ENCODE peak calls at places on chromosomes 7 and 10, in seven cellular contexts. One of them, this sample, is unnamed.

GRCh38 chr7:24827589-24827988 is 70.3 kb upstream of the GSDME start:
- DNase-seq in mesendoderm: no peak
- DNase-seq in H1: no peak
- DNase-seq in neuronal stem cell: no peak
- DNase-seq in IMR-90: peak
- DNase-seq in trophoblast cell: peak
- DNase-seq in H9: no peak
- DNase-seq in this sample: peak

GRCh38 chr10:986881-987634 is 1.2 kb upstream of the GTPBP4 start:
- DNase-seq in IMR-90: peak
- DNase-seq in H1: no peak
- DNase-seq in H9: no peak
- DNase-seq in trophoblast cell: peak
- DNase-seq in neuronal stem cell: no peak
- DNase-seq in mesendoderm: peak
- DNase-seq in this sample: peak

GRCh38 chr7:137032436-137032835 is 164.0 kb downstream of the CHRM2 start:
- DNase-seq in neuronal stem cell: no peak
- DNase-seq in mesendoderm: no peak
- DNase-seq in IMR-90: peak
- DNase-seq in trophoblast cell: no peak
- DNase-seq in H1: no peak
- DNase-seq in H9: no peak
- DNase-seq in this sample: no peak

GRCh38 chr10:126558881-126559280 is 111.6 kb downstream of the C10orf90 start:
- DNase-seq in trophoblast cell: no peak
- DNase-seq in neuronal stem cell: no peak
- DNase-seq in IMR-90: no peak
- DNase-seq in H1: no peak
- DNase-seq in mesendoderm: no peak
- DNase-seq in H9: no peak
- DNase-seq in this sample: no peak

GRCh38 chr7:137718360-137718759 is 128.4 kb downstream of the DGKI start:
- DNase-seq in IMR-90: no peak
- DNase-seq in neuronal stem cell: no peak
- DNase-seq in mesendoderm: peak
- DNase-seq in trophoblast cell: no peak
- DNase-seq in H9: no peak
- DNase-seq in H1: no peak
- DNase-seq in this sample: no peak

GRCh38 chr10:131832056-131832685 is 68.6 kb upstream of the PPP2R2D start:
- DNase-seq in IMR-90: no peak
- DNase-seq in trophoblast cell: no peak
- DNase-seq in H9: no peak
- DNase-seq in H1: no peak
- DNase-seq in neuronal stem cell: no peak
- DNase-seq in mesendoderm: no peak
- DNase-seq in this sample: no peak

GRCh38 chr7:131076032-131076431 is 251.6 kb upstream of the MKLN1 start:
- DNase-seq in H9: no peak
- DNase-seq in IMR-90: peak
- DNase-seq in neuronal stem cell: no peak
- DNase-seq in H1: no peak
- DNase-seq in mesendoderm: no peak
- DNase-seq in trophoblast cell: no peak
- DNase-seq in this sample: no peak

GRCh38 chr7:83985766-83986165 is 208.8 kb downstream of the SEMA3A start:
- DNase-seq in H9: no peak
- DNase-seq in IMR-90: peak
- DNase-seq in mesendoderm: no peak
- DNase-seq in trophoblast cell: no peak
- DNase-seq in H1: no peak
- DNase-seq in neuronal stem cell: no peak
- DNase-seq in this sample: peak

GRCh38 chr10:123848564-123849457 is 42.8 kb downstream of the CPXM2 start:
- DNase-seq in mesendoderm: no peak
- DNase-seq in trophoblast cell: no peak
- DNase-seq in H1: no peak
- DNase-seq in neuronal stem cell: no peak
- DNase-seq in H9: no peak
- DNase-seq in IMR-90: no peak
- DNase-seq in this sample: no peak

GRCh38 chr7:151191544-151191943 is 4.5 kb upstream of the ASB10 start:
- DNase-seq in IMR-90: no peak
- DNase-seq in H1: no peak
- DNase-seq in neuronal stem cell: no peak
- DNase-seq in mesendoderm: no peak
- DNase-seq in H9: no peak
- DNase-seq in trophoblast cell: peak
- DNase-seq in this sample: no peak

GRCh38 chr10:112649492-112650152 is 202.6 kb downstream of the VTI1A start:
- DNase-seq in trophoblast cell: peak
- DNase-seq in mesendoderm: peak
- DNase-seq in H1: no peak
- DNase-seq in H9: no peak
- DNase-seq in IMR-90: peak
- DNase-seq in neuronal stem cell: no peak
- DNase-seq in this sample: no peak

GRCh38 chr7:79176859-79177477 is 276.5 kb downstream of the MAGI2 start:
- DNase-seq in neuronal stem cell: peak
- DNase-seq in H1: no peak
- DNase-seq in H9: no peak
- DNase-seq in trophoblast cell: peak
- DNase-seq in mesendoderm: peak
- DNase-seq in IMR-90: peak
- DNase-seq in this sample: peak

GRCh38 chr10:35563266-35563891 is 41.8 kb upstream of the GJD4 start:
- DNase-seq in H9: peak
- DNase-seq in IMR-90: peak
- DNase-seq in trophoblast cell: peak
- DNase-seq in neuronal stem cell: peak
- DNase-seq in H1: peak
- DNase-seq in mesendoderm: peak
- DNase-seq in this sample: peak

GRCh38 chr10:68561804-68562649 is 1.9 kb downstream of the TET1 start:
- DNase-seq in mesendoderm: peak
- DNase-seq in IMR-90: no peak
- DNase-seq in H1: no peak
- DNase-seq in H9: peak
- DNase-seq in neuronal stem cell: peak
- DNase-seq in trophoblast cell: peak
- DNase-seq in this sample: peak

GRCh38 chr7:146172112-146172511 is 55.5 kb downstream of the CNTNAP2 start:
- DNase-seq in H9: no peak
- DNase-seq in mesendoderm: peak
- DNase-seq in IMR-90: no peak
- DNase-seq in trophoblast cell: no peak
- DNase-seq in H1: no peak
- DNase-seq in neuronal stem cell: no peak
- DNase-seq in this sample: no peak

GRCh38 chr10:30788307-30788706 is 158.8 kb upstream of the LYZL2 start:
- DNase-seq in mesendoderm: no peak
- DNase-seq in H9: no peak
- DNase-seq in IMR-90: peak
- DNase-seq in H1: no peak
- DNase-seq in trophoblast cell: no peak
- DNase-seq in neuronal stem cell: no peak
- DNase-seq in this sample: peak

GRCh38 chr10:29858352-29859267 is 200.8 kb downstream of the JCAD start:
- DNase-seq in IMR-90: peak
- DNase-seq in H9: peak
- DNase-seq in H1: peak
- DNase-seq in mesendoderm: peak
- DNase-seq in neuronal stem cell: peak
- DNase-seq in trophoblast cell: peak
- DNase-seq in this sample: peak

DNA sequence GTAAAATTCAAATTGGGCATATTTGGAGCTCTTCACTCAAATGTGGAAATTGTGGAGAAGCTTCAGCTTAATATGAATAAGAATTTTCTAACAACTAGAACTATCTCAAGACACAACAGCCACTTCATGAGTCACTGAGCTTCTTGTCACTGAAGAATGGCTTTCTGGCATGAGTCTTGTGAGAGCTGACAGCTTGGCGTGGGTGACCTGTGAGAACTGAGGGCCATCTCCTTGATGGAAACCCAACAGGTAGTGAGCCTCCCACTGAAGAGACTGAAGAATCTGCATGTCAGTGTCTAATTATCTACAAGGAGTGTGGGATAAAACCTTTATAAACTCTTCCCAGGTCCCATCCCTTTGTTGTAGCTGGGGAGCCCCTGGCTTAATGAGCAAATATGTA is 66.0 kb downstream of the CLEC2L start:
- DNase-seq in mesendoderm: no peak
- DNase-seq in H1: no peak
- DNase-seq in trophoblast cell: no peak
- DNase-seq in neuronal stem cell: no peak
- DNase-seq in IMR-90: peak
- DNase-seq in H9: no peak
- DNase-seq in this sample: peak
- H3K4ac ChIP-seq in mesendoderm: no peak
- H3K4ac ChIP-seq in H1: no peak
- H3K4ac ChIP-seq in trophoblast cell: no peak
- H3K4ac ChIP-seq in neuronal stem cell: no peak
- H3K4ac ChIP-seq in IMR-90: no peak
- H3K4ac ChIP-seq in H9: no peak
- H3K4ac ChIP-seq in this sample: no peak

DNA sequence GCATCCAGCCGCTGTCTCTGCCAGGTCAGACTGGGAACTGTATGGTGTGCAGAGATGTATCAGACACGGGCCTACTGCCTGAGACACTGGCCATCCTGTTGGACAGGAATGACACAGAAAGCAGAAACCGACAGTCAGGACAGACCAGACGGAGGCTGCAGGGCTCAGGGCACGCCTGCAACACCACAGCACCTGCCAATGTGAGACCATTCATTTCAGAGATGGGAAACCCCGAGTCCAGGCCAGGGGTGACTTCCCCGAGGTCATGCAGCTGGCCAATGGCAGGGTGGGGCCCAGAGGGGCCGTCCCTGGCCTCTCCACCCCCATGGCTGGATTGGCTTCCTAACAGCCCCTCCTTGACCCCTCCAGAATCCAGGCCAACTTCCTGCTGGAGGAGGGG is 34.7 kb downstream of the GRID1 start:
- DNase-seq in H9: no peak
- DNase-seq in trophoblast cell: no peak
- DNase-seq in H1: no peak
- DNase-seq in IMR-90: no peak
- DNase-seq in mesendoderm: no peak
- DNase-seq in neuronal stem cell: no peak
- DNase-seq in this sample: no peak
- H3K4ac ChIP-seq in H9: no peak
- H3K4ac ChIP-seq in trophoblast cell: no peak
- H3K4ac ChIP-seq in H1: no peak
- H3K4ac ChIP-seq in IMR-90: no peak
- H3K4ac ChIP-seq in mesendoderm: no peak
- H3K4ac ChIP-seq in neuronal stem cell: no peak
- H3K4ac ChIP-seq in this sample: no peak

DNA sequence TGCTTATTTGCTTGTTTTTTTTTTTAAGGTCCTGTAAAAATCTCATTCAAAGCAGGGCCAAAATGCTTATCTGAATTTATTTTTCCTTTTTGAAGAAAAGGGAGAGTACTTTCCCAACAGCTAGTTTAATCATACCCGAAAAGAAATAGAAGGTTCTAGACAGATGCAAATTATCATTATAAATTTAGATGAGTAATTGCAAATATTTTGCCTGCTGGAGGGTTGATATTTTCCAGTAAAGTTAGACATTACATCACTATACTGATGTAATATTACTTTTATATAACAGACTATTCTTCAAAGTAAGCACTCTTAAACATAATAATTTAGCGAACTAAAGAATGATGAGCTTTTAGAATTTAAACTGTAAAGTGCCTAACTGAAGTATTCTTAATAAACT is 14.1 kb upstream of the CFAP69 start:
- DNase-seq in neuronal stem cell: no peak
- DNase-seq in H9: no peak
- DNase-seq in IMR-90: no peak
- DNase-seq in H1: no peak
- DNase-seq in trophoblast cell: no peak
- DNase-seq in mesendoderm: no peak
- DNase-seq in this sample: no peak
- H3K4ac ChIP-seq in neuronal stem cell: no peak
- H3K4ac ChIP-seq in H9: no peak
- H3K4ac ChIP-seq in IMR-90: no peak
- H3K4ac ChIP-seq in H1: no peak
- H3K4ac ChIP-seq in trophoblast cell: no peak
- H3K4ac ChIP-seq in mesendoderm: no peak
- H3K4ac ChIP-seq in this sample: no peak

GRCh38 chr7:55265836-55266235 is 99.3 kb upstream of the LANCL2 start:
- DNase-seq in mesendoderm: no peak
- DNase-seq in H1: no peak
- DNase-seq in IMR-90: no peak
- DNase-seq in trophoblast cell: no peak
- DNase-seq in neuronal stem cell: no peak
- DNase-seq in H9: no peak
- DNase-seq in this sample: no peak

GRCh38 chr7:55260671-55261385 is 104.3 kb upstream of the LANCL2 start:
- DNase-seq in H9: no peak
- DNase-seq in IMR-90: no peak
- DNase-seq in neuronal stem cell: no peak
- DNase-seq in H1: no peak
- DNase-seq in trophoblast cell: no peak
- DNase-seq in mesendoderm: no peak
- DNase-seq in this sample: no peak

GRCh38 chr7:55261386-55261770 is 103.8 kb upstream of the LANCL2 start:
- DNase-seq in mesendoderm: no peak
- DNase-seq in H9: peak
- DNase-seq in IMR-90: no peak
- DNase-seq in trophoblast cell: no peak
- DNase-seq in neuronal stem cell: no peak
- DNase-seq in H1: no peak
- DNase-seq in this sample: no peak

GRCh38 chr7:55271069-55271468 is 94.1 kb upstream of the LANCL2 start:
- DNase-seq in mesendoderm: peak
- DNase-seq in H9: no peak
- DNase-seq in IMR-90: peak
- DNase-seq in trophoblast cell: peak
- DNase-seq in neuronal stem cell: no peak
- DNase-seq in H1: no peak
- DNase-seq in this sample: peak

GRCh38 chr7:55266243-55266642 is 98.9 kb upstream of the LANCL2 start:
- DNase-seq in IMR-90: peak
- DNase-seq in H1: no peak
- DNase-seq in mesendoderm: no peak
- DNase-seq in trophoblast cell: no peak
- DNase-seq in neuronal stem cell: no peak
- DNase-seq in H9: no peak
- DNase-seq in this sample: no peak
- H3K4ac ChIP-seq in IMR-90: no peak
- H3K4ac ChIP-seq in H1: no peak
- H3K4ac ChIP-seq in mesendoderm: no peak
- H3K4ac ChIP-seq in trophoblast cell: no peak
- H3K4ac ChIP-seq in neuronal stem cell: no peak
- H3K4ac ChIP-seq in H9: no peak
- H3K4ac ChIP-seq in this sample: no peak

DNA sequence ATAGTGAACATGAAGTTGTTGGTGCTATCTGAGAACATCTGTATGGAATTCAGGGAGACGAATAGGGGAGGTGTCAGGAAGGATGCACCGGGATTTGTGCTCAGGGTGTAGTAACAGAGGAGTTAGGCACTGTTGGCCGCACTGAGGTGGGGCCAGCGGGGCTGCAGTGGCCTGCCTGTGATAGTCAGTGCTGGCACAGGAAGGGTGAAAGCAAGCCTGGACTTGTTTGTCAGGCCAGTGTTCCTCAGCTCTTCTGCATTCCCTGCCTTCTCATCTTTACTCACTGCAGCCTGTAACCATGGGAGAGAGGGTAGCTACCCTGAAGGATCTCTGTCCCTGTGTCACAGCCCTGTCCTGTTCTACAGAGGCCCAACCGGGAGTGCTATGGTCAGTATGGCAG is 81.3 kb downstream of the SH2D4B start:
- DNase-seq in IMR-90: no peak
- DNase-seq in mesendoderm: no peak
- DNase-seq in neuronal stem cell: no peak
- DNase-seq in H9: no peak
- DNase-seq in H1: no peak
- DNase-seq in trophoblast cell: no peak
- DNase-seq in this sample: no peak
- H3K4ac ChIP-seq in IMR-90: no peak
- H3K4ac ChIP-seq in mesendoderm: no peak
- H3K4ac ChIP-seq in neuronal stem cell: no peak
- H3K4ac ChIP-seq in H9: no peak
- H3K4ac ChIP-seq in H1: no peak
- H3K4ac ChIP-seq in trophoblast cell: no peak
- H3K4ac ChIP-seq in this sample: no peak